ENCODE peak calls at places on chromosomes 13 and 19, in five cellular contexts. One of them, this sample, is unnamed.

GRCh38 chr19:34475026-34475974 is 6.3 kb upstream of the WTIP start:
- DNase-seq in pancreas: no peak
- DNase-seq in neuronal stem cell: no peak
- DNase-seq in stomach: no peak
- DNase-seq in gastrocnemius medialis: no peak
- DNase-seq in this sample: no peak

GRCh38 chr19:10927691-10928562 is 512 bp downstream of the YIPF2 start:
- DNase-seq in pancreas: no peak
- DNase-seq in stomach: no peak
- DNase-seq in gastrocnemius medialis: no peak
- DNase-seq in neuronal stem cell: no peak
- DNase-seq in this sample: no peak

GRCh38 chr19:2528543-2529173 is 52.7 kb downstream of the GADD45B start:
- DNase-seq in stomach: peak
- DNase-seq in pancreas: no peak
- DNase-seq in neuronal stem cell: no peak
- DNase-seq in gastrocnemius medialis: no peak
- DNase-seq in this sample: no peak

GRCh38 chr13:48383384-48383783 is 29.5 kb downstream of the LPAR6 start:
- DNase-seq in gastrocnemius medialis: no peak
- DNase-seq in stomach: no peak
- DNase-seq in pancreas: no peak
- DNase-seq in neuronal stem cell: no peak
- DNase-seq in this sample: no peak

GRCh38 chr19:46844067-46844489 is 6.6 kb downstream of the AP2S1 start:
- DNase-seq in pancreas: no peak
- DNase-seq in gastrocnemius medialis: no peak
- DNase-seq in stomach: no peak
- DNase-seq in neuronal stem cell: no peak
- DNase-seq in this sample: no peak

GRCh38 chr13:76292726-76293125 is 593.5 kb downstream of the KCTD12 start:
- DNase-seq in pancreas: no peak
- DNase-seq in neuronal stem cell: no peak
- DNase-seq in stomach: no peak
- DNase-seq in gastrocnemius medialis: no peak
- DNase-seq in this sample: no peak

GRCh38 chr19:22545751-22546150 is 88.4 kb upstream of the ZNF492 start:
- DNase-seq in gastrocnemius medialis: no peak
- DNase-seq in neuronal stem cell: no peak
- DNase-seq in pancreas: peak
- DNase-seq in stomach: no peak
- DNase-seq in this sample: peak

GRCh38 chr19:51799998-51800848 is 5.3 kb downstream of the FPR3 start:
- DNase-seq in neuronal stem cell: no peak
- DNase-seq in gastrocnemius medialis: no peak
- DNase-seq in stomach: no peak
- DNase-seq in pancreas: no peak
- DNase-seq in this sample: no peak

GRCh38 chr13:102651392-102651791 is 43.5 kb downstream of the METTL21C start:
- DNase-seq in pancreas: no peak
- DNase-seq in stomach: no peak
- DNase-seq in neuronal stem cell: no peak
- DNase-seq in gastrocnemius medialis: no peak
- DNase-seq in this sample: no peak

GRCh38 chr13:52833261-52833660 is 15.2 kb downstream of the PCDH8 start:
- DNase-seq in neuronal stem cell: peak
- DNase-seq in pancreas: no peak
- DNase-seq in stomach: no peak
- DNase-seq in gastrocnemius medialis: no peak
- DNase-seq in this sample: no peak

GRCh38 chr13:73103238-73103637 is 44.4 kb downstream of the KLF5 start:
- DNase-seq in stomach: no peak
- DNase-seq in neuronal stem cell: no peak
- DNase-seq in pancreas: no peak
- DNase-seq in gastrocnemius medialis: no peak
- DNase-seq in this sample: no peak

GRCh38 chr19:48287748-48288147 is 17.9 kb downstream of the ZNF114 start:
- DNase-seq in neuronal stem cell: no peak
- DNase-seq in pancreas: no peak
- DNase-seq in gastrocnemius medialis: no peak
- DNase-seq in stomach: no peak
- DNase-seq in this sample: no peak

GRCh38 chr19:17997969-17998826 is 9.8 kb upstream of the ARRDC2 start:
- DNase-seq in stomach: peak
- DNase-seq in pancreas: peak
- DNase-seq in gastrocnemius medialis: no peak
- DNase-seq in neuronal stem cell: no peak
- DNase-seq in this sample: no peak

GRCh38 chr19:44905437-44906160 is at the start of gene APOE:
- DNase-seq in gastrocnemius medialis: no peak
- DNase-seq in stomach: no peak
- DNase-seq in pancreas: no peak
- DNase-seq in neuronal stem cell: peak
- DNase-seq in this sample: no peak

GRCh38 chr19:1074512-1075283 is 7.7 kb downstream of the ARHGAP45 start:
- DNase-seq in neuronal stem cell: no peak
- DNase-seq in gastrocnemius medialis: peak
- DNase-seq in pancreas: peak
- DNase-seq in stomach: peak
- DNase-seq in this sample: peak

GRCh38 chr13:110282316-110282841 is 24.6 kb downstream of the COL4A1 start:
- DNase-seq in neuronal stem cell: no peak
- DNase-seq in stomach: no peak
- DNase-seq in gastrocnemius medialis: no peak
- DNase-seq in pancreas: no peak
- DNase-seq in this sample: no peak

GRCh38 chr13:47188802-47189201 is 291.9 kb upstream of the HTR2A start:
- DNase-seq in neuronal stem cell: no peak
- DNase-seq in stomach: no peak
- DNase-seq in gastrocnemius medialis: no peak
- DNase-seq in pancreas: no peak
- DNase-seq in this sample: no peak

GRCh38 chr13:48412881-48413351 is at the start of gene LPAR6:
- DNase-seq in neuronal stem cell: no peak
- DNase-seq in gastrocnemius medialis: no peak
- DNase-seq in pancreas: peak
- DNase-seq in stomach: no peak
- DNase-seq in this sample: peak

GRCh38 chr13:99572131-99572530 is 70.9 kb downstream of the TM9SF2 start:
- DNase-seq in gastrocnemius medialis: no peak
- DNase-seq in stomach: no peak
- DNase-seq in pancreas: no peak
- DNase-seq in neuronal stem cell: no peak
- DNase-seq in this sample: no peak

GRCh38 chr13:28723806-28724205 is 5.0 kb upstream of the SLC46A3 start:
- DNase-seq in gastrocnemius medialis: no peak
- DNase-seq in neuronal stem cell: no peak
- DNase-seq in pancreas: no peak
- DNase-seq in stomach: no peak
- DNase-seq in this sample: no peak

GRCh38 chr19:575527-576506 is 3.4 kb downstream of the BSG start:
- DNase-seq in gastrocnemius medialis: peak
- DNase-seq in neuronal stem cell: no peak
- DNase-seq in pancreas: no peak
- DNase-seq in stomach: peak
- DNase-seq in this sample: no peak

GRCh38 chr19:35266904-35267817 is 1.6 kb upstream of the USF2 start:
- DNase-seq in stomach: no peak
- DNase-seq in gastrocnemius medialis: no peak
- DNase-seq in pancreas: peak
- DNase-seq in neuronal stem cell: no peak
- DNase-seq in this sample: peak

GRCh38 chr19:28627669-28628068 is 585.3 kb downstream of the UQCRFS1 start:
- DNase-seq in pancreas: no peak
- DNase-seq in neuronal stem cell: no peak
- DNase-seq in gastrocnemius medialis: no peak
- DNase-seq in stomach: no peak
- DNase-seq in this sample: no peak

GRCh38 chr13:76992548-76993001 is 694 bp downstream of the CLN5 start:
- DNase-seq in pancreas: peak
- DNase-seq in stomach: no peak
- DNase-seq in neuronal stem cell: peak
- DNase-seq in gastrocnemius medialis: no peak
- DNase-seq in this sample: peak

GRCh38 chr13:63948045-63948444 is 2532.4 kb upstream of the PCDH20 start:
- DNase-seq in neuronal stem cell: no peak
- DNase-seq in gastrocnemius medialis: no peak
- DNase-seq in pancreas: no peak
- DNase-seq in stomach: no peak
- DNase-seq in this sample: no peak

GRCh38 chr13:31518666-31519065 is 220.7 kb upstream of the RXFP2 start:
- DNase-seq in pancreas: no peak
- DNase-seq in neuronal stem cell: no peak
- DNase-seq in gastrocnemius medialis: no peak
- DNase-seq in stomach: no peak
- DNase-seq in this sample: no peak

GRCh38 chr19:30785728-30786127 is 413.5 kb downstream of the ZNF536 start:
- DNase-seq in neuronal stem cell: no peak
- DNase-seq in stomach: no peak
- DNase-seq in pancreas: no peak
- DNase-seq in gastrocnemius medialis: no peak
- DNase-seq in this sample: no peak

GRCh38 chr19:3263866-3264265 is 39.4 kb downstream of the CELF5 start:
- DNase-seq in gastrocnemius medialis: no peak
- DNase-seq in neuronal stem cell: no peak
- DNase-seq in pancreas: no peak
- DNase-seq in stomach: no peak
- DNase-seq in this sample: no peak

GRCh38 chr19:7440188-7440975 is 48.5 kb downstream of the PEX11G start:
- DNase-seq in stomach: no peak
- DNase-seq in neuronal stem cell: no peak
- DNase-seq in pancreas: no peak
- DNase-seq in gastrocnemius medialis: no peak
- DNase-seq in this sample: no peak

GRCh38 chr13:20702945-20703784 is at the start of gene IL17D:
- DNase-seq in neuronal stem cell: no peak
- DNase-seq in gastrocnemius medialis: no peak
- DNase-seq in pancreas: no peak
- DNase-seq in stomach: no peak
- DNase-seq in this sample: peak

GRCh38 chr13:32045963-32046785 is 14.6 kb downstream of the FRY start:
- DNase-seq in stomach: no peak
- DNase-seq in gastrocnemius medialis: no peak
- DNase-seq in pancreas: peak
- DNase-seq in neuronal stem cell: no peak
- DNase-seq in this sample: peak

GRCh38 chr13:50893211-50893852 is 16.3 kb upstream of the RNASEH2B start:
- DNase-seq in neuronal stem cell: no peak
- DNase-seq in gastrocnemius medialis: no peak
- DNase-seq in stomach: no peak
- DNase-seq in pancreas: no peak
- DNase-seq in this sample: no peak

GRCh38 chr13:93304134-93304533 is 77.5 kb downstream of the GPC6 start:
- DNase-seq in stomach: no peak
- DNase-seq in neuronal stem cell: no peak
- DNase-seq in gastrocnemius medialis: no peak
- DNase-seq in pancreas: no peak
- DNase-seq in this sample: no peak

GRCh38 chr13:35814573-35814972 is 316.6 kb downstream of the DCLK1 start:
- DNase-seq in pancreas: no peak
- DNase-seq in gastrocnemius medialis: no peak
- DNase-seq in neuronal stem cell: no peak
- DNase-seq in stomach: no peak
- DNase-seq in this sample: no peak

GRCh38 chr13:83065136-83065535 is 817.1 kb downstream of the SLITRK1 start:
- DNase-seq in stomach: no peak
- DNase-seq in pancreas: no peak
- DNase-seq in neuronal stem cell: no peak
- DNase-seq in gastrocnemius medialis: peak
- DNase-seq in this sample: no peak

GRCh38 chr13:44259045-44260042 is 114.3 kb upstream of the SERP2 start:
- DNase-seq in neuronal stem cell: no peak
- DNase-seq in gastrocnemius medialis: peak
- DNase-seq in stomach: peak
- DNase-seq in pancreas: peak
- DNase-seq in this sample: peak

GRCh38 chr19:16518061-16518460 is 21.9 kb downstream of the C19orf44 start:
- DNase-seq in stomach: no peak
- DNase-seq in neuronal stem cell: no peak
- DNase-seq in gastrocnemius medialis: no peak
- DNase-seq in pancreas: no peak
- DNase-seq in this sample: no peak

DNA sequence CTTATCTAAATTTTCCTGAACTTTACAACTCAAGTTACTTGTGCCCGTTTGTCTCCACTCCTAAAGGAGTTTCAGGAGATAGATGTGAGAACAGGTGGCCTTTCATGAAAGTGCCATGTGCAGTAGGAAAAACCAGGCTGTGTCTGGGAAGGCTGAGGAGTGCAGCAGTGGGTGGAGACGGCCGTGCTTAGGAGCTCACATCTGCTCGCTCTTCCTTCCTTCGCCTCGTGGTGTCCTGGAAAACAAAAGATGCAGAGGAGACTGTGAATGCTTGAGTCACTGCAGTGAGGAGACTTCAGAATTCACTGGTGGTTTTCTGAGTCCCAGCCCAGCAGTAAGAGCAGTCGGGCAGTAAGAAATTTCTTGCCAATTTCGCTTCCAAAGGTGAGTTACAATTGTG is 138.4 kb upstream of the RNF113B start:
- DNase-seq in pancreas: no peak
- DNase-seq in gastrocnemius medialis: no peak
- DNase-seq in stomach: no peak
- DNase-seq in neuronal stem cell: no peak
- DNase-seq in this sample: no peak
- H3K27ac ChIP-seq in pancreas: no peak
- H3K27ac ChIP-seq in gastrocnemius medialis: no peak
- H3K27ac ChIP-seq in stomach: no peak
- H3K27ac ChIP-seq in neuronal stem cell: no peak
- H3K27ac ChIP-seq in this sample: no peak

GRCh38 chr13:111383591-111384440 is 63.4 kb downstream of the TEX29 start:
- DNase-seq in stomach: peak
- DNase-seq in neuronal stem cell: no peak
- DNase-seq in gastrocnemius medialis: no peak
- DNase-seq in pancreas: no peak
- DNase-seq in this sample: no peak
- H3K27ac ChIP-seq in stomach: no peak
- H3K27ac ChIP-seq in neuronal stem cell: no peak
- H3K27ac ChIP-seq in gastrocnemius medialis: no peak
- H3K27ac ChIP-seq in pancreas: no peak
- H3K27ac ChIP-seq in this sample: no peak

DNA sequence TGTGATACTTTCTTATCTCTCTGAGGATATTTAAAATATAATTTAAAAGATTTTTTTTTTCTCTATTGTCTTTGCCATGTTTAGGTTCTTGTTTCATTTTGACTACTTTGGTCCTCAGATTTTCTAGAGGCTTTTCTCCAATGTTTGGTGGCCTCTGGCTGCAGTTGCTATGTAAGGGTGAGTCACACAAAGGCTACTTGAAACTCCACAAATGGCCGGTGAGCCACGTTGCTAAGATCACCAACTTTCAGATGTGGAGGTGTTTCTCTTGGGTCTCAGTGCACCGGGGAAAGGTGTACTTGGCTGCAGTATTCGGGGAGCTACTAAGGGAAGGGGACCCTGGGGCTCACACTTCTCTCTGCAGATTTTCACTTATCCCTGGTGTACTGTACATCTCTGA is 248.1 kb downstream of the HS6ST3 start:
- DNase-seq in neuronal stem cell: no peak
- DNase-seq in stomach: no peak
- DNase-seq in gastrocnemius medialis: no peak
- DNase-seq in pancreas: no peak
- DNase-seq in this sample: no peak
- H3K27ac ChIP-seq in neuronal stem cell: no peak
- H3K27ac ChIP-seq in stomach: no peak
- H3K27ac ChIP-seq in gastrocnemius medialis: no peak
- H3K27ac ChIP-seq in pancreas: no peak
- H3K27ac ChIP-seq in this sample: no peak

GRCh38 chr19:43641333-43641732 is 1.7 kb upstream of the CADM4 start:
- DNase-seq in pancreas: no peak
- DNase-seq in stomach: no peak
- DNase-seq in neuronal stem cell: no peak
- DNase-seq in gastrocnemius medialis: no peak
- DNase-seq in this sample: no peak
- H3K27ac ChIP-seq in pancreas: no peak
- H3K27ac ChIP-seq in stomach: no peak
- H3K27ac ChIP-seq in neuronal stem cell: no peak
- H3K27ac ChIP-seq in gastrocnemius medialis: no peak
- H3K27ac ChIP-seq in this sample: no peak